ENCODE peak calls at places on chromosomes 16 and 17, in six cellular contexts. One of them, this sample, is unnamed. For H3K4me1, the result is how much of the 10 kb centered on the place peaks cover.

GRCh38 chr17:35713069-35713728 is 18.2 kb upstream of the RASL10B start:
- DNase-seq in A549: no peak
- DNase-seq in left ventricle myocardium inferior: no peak
- DNase-seq in MM.1S: peak
- DNase-seq in mesendoderm: peak
- DNase-seq in pancreas: no peak
- DNase-seq in this sample: no peak

GRCh38 chr17:59521465-59522126 is 43.8 kb upstream of the DHX40 start:
- DNase-seq in A549: peak
- DNase-seq in left ventricle myocardium inferior: peak
- DNase-seq in MM.1S: peak
- DNase-seq in mesendoderm: peak
- DNase-seq in pancreas: no peak
- DNase-seq in this sample: no peak

GRCh38 chr16:4071686-4072561 is 44.3 kb downstream of the ADCY9 start:
- DNase-seq in A549: no peak
- DNase-seq in left ventricle myocardium inferior: no peak
- DNase-seq in MM.1S: no peak
- DNase-seq in mesendoderm: no peak
- DNase-seq in pancreas: no peak
- DNase-seq in this sample: no peak

GRCh38 chr17:80986816-80987480 is 4.7 kb upstream of the CHMP6 start:
- DNase-seq in A549: no peak
- DNase-seq in left ventricle myocardium inferior: no peak
- DNase-seq in MM.1S: no peak
- DNase-seq in mesendoderm: no peak
- DNase-seq in pancreas: no peak
- DNase-seq in this sample: peak

GRCh38 chr17:40371261-40371929 is 6.9 kb upstream of the GJD3 start:
- DNase-seq in A549: peak
- DNase-seq in left ventricle myocardium inferior: no peak
- DNase-seq in MM.1S: no peak
- DNase-seq in mesendoderm: peak
- DNase-seq in pancreas: no peak
- DNase-seq in this sample: peak

GRCh38 chr17:9158545-9159452 is 137.5 kb downstream of the NTN1 start:
- DNase-seq in A549: no peak
- DNase-seq in left ventricle myocardium inferior: no peak
- DNase-seq in MM.1S: no peak
- DNase-seq in mesendoderm: no peak
- DNase-seq in pancreas: no peak
- DNase-seq in this sample: no peak

GRCh38 chr16:21263640-21264211 is 14.4 kb downstream of the CRYM start:
- DNase-seq in A549: peak
- DNase-seq in left ventricle myocardium inferior: no peak
- DNase-seq in MM.1S: peak
- DNase-seq in mesendoderm: peak
- DNase-seq in pancreas: no peak
- DNase-seq in this sample: no peak

GRCh38 chr17:32701860-32702259 is 175.1 kb downstream of the MYO1D start:
- DNase-seq in A549: no peak
- DNase-seq in left ventricle myocardium inferior: no peak
- DNase-seq in MM.1S: no peak
- DNase-seq in mesendoderm: no peak
- DNase-seq in pancreas: no peak
- DNase-seq in this sample: no peak

GRCh38 chr16:49068224-49068623 is 213.4 kb downstream of the CBLN1 start:
- DNase-seq in A549: no peak
- DNase-seq in left ventricle myocardium inferior: no peak
- DNase-seq in MM.1S: no peak
- DNase-seq in mesendoderm: no peak
- DNase-seq in pancreas: no peak
- DNase-seq in this sample: no peak

GRCh38 chr16:57533366-57533617 is 3.1 kb downstream of the CCDC102A start:
- DNase-seq in A549: no peak
- DNase-seq in left ventricle myocardium inferior: no peak
- DNase-seq in MM.1S: no peak
- DNase-seq in mesendoderm: no peak
- DNase-seq in pancreas: no peak
- DNase-seq in this sample: no peak

GRCh38 chr17:78341559-78342437 is 18.1 kb downstream of the SOCS3 start:
- DNase-seq in A549: peak
- DNase-seq in left ventricle myocardium inferior: peak
- DNase-seq in MM.1S: no peak
- DNase-seq in mesendoderm: peak
- DNase-seq in pancreas: peak
- DNase-seq in this sample: peak

GRCh38 chr17:46850688-46851028 is 725 bp upstream of the WNT9B start:
- DNase-seq in A549: no peak
- DNase-seq in left ventricle myocardium inferior: no peak
- DNase-seq in MM.1S: no peak
- DNase-seq in mesendoderm: no peak
- DNase-seq in pancreas: no peak
- DNase-seq in this sample: no peak

GRCh38 chr16:46911650-46912049 is 27.5 kb downstream of the GPT2 start:
- DNase-seq in A549: no peak
- DNase-seq in left ventricle myocardium inferior: no peak
- DNase-seq in MM.1S: no peak
- DNase-seq in mesendoderm: no peak
- DNase-seq in pancreas: no peak
- DNase-seq in this sample: no peak

GRCh38 chr16:77905356-77905920 is 116.9 kb upstream of the CLEC3A start:
- DNase-seq in A549: peak
- DNase-seq in left ventricle myocardium inferior: no peak
- DNase-seq in MM.1S: no peak
- DNase-seq in mesendoderm: no peak
- DNase-seq in pancreas: no peak
- DNase-seq in this sample: no peak

GRCh38 chr17:67478266-67479118 is 101.4 kb downstream of the PITPNC1 start:
- DNase-seq in A549: no peak
- DNase-seq in left ventricle myocardium inferior: no peak
- DNase-seq in MM.1S: no peak
- DNase-seq in mesendoderm: no peak
- DNase-seq in pancreas: no peak
- DNase-seq in this sample: no peak

GRCh38 chr17:15886804-15887203 is 58.1 kb upstream of the ADORA2B start:
- DNase-seq in A549: no peak
- DNase-seq in left ventricle myocardium inferior: peak
- DNase-seq in MM.1S: no peak
- DNase-seq in mesendoderm: no peak
- DNase-seq in pancreas: no peak
- DNase-seq in this sample: no peak

GRCh38 chr17:41627316-41628072 is 3.1 kb upstream of the KRT17 start:
- DNase-seq in A549: no peak
- DNase-seq in left ventricle myocardium inferior: no peak
- DNase-seq in MM.1S: no peak
- DNase-seq in mesendoderm: no peak
- DNase-seq in pancreas: no peak
- DNase-seq in this sample: peak

GRCh38 chr17:81534157-81535006 is 6.2 kb downstream of the FSCN2 start:
- DNase-seq in A549: no peak
- DNase-seq in left ventricle myocardium inferior: no peak
- DNase-seq in MM.1S: no peak
- DNase-seq in mesendoderm: no peak
- DNase-seq in pancreas: peak
- DNase-seq in this sample: no peak

GRCh38 chr17:66540131-66540781 is 237.8 kb downstream of the PRKCA start:
- DNase-seq in A549: no peak
- DNase-seq in left ventricle myocardium inferior: peak
- DNase-seq in MM.1S: no peak
- DNase-seq in mesendoderm: peak
- DNase-seq in pancreas: no peak
- DNase-seq in this sample: no peak

GRCh38 chr16:9125658-9126492 is 34.4 kb downstream of the HAPSTR1 start:
- DNase-seq in A549: no peak
- DNase-seq in left ventricle myocardium inferior: no peak
- DNase-seq in MM.1S: no peak
- DNase-seq in mesendoderm: no peak
- DNase-seq in pancreas: no peak
- DNase-seq in this sample: no peak

GRCh38 chr17:66747561-66748275 is 87.2 kb upstream of the CACNG5 start:
- DNase-seq in A549: no peak
- DNase-seq in left ventricle myocardium inferior: no peak
- DNase-seq in MM.1S: no peak
- DNase-seq in mesendoderm: no peak
- DNase-seq in pancreas: no peak
- DNase-seq in this sample: no peak

GRCh38 chr16:27083861-27084261 is 17.1 kb downstream of the C16orf82 start:
- DNase-seq in A549: no peak
- DNase-seq in left ventricle myocardium inferior: peak
- DNase-seq in MM.1S: no peak
- DNase-seq in mesendoderm: peak
- DNase-seq in pancreas: no peak
- DNase-seq in this sample: peak

GRCh38 chr17:77491921-77492445 is 351.2 kb downstream of the SEC14L1 start:
- DNase-seq in A549: no peak
- DNase-seq in left ventricle myocardium inferior: peak
- DNase-seq in MM.1S: peak
- DNase-seq in mesendoderm: no peak
- DNase-seq in pancreas: peak
- DNase-seq in this sample: peak

GRCh38 chr16:3035972-3036725 is 595 bp downstream of the BICDL2 start:
- DNase-seq in A549: no peak
- DNase-seq in left ventricle myocardium inferior: no peak
- DNase-seq in MM.1S: no peak
- DNase-seq in mesendoderm: no peak
- DNase-seq in pancreas: peak
- DNase-seq in this sample: peak

GRCh38 chr16:49959552-49960277 is 65.3 kb upstream of the CNEP1R1 start:
- DNase-seq in A549: no peak
- DNase-seq in left ventricle myocardium inferior: no peak
- DNase-seq in MM.1S: no peak
- DNase-seq in mesendoderm: no peak
- DNase-seq in pancreas: no peak
- DNase-seq in this sample: no peak

GRCh38 chr16:72400257-72401078 is 228.5 kb upstream of the PMFBP1 start:
- DNase-seq in A549: peak
- DNase-seq in left ventricle myocardium inferior: no peak
- DNase-seq in MM.1S: peak
- DNase-seq in mesendoderm: peak
- DNase-seq in pancreas: no peak
- DNase-seq in this sample: no peak

GRCh38 chr16:80993293-80993691 is 13.4 kb downstream of the CMC2 start:
- DNase-seq in A549: peak
- DNase-seq in left ventricle myocardium inferior: no peak
- DNase-seq in MM.1S: no peak
- DNase-seq in mesendoderm: peak
- DNase-seq in pancreas: no peak
- DNase-seq in this sample: no peak

GRCh38 chr16:57797526-57798266 is 4.6 kb downstream of the KIFC3 start:
- DNase-seq in A549: peak
- DNase-seq in left ventricle myocardium inferior: no peak
- DNase-seq in MM.1S: peak
- DNase-seq in mesendoderm: peak
- DNase-seq in pancreas: peak
- DNase-seq in this sample: peak

GRCh38 chr16:81394416-81394815 is 50.2 kb upstream of the CMIP start:
- DNase-seq in A549: no peak
- DNase-seq in left ventricle myocardium inferior: no peak
- DNase-seq in MM.1S: no peak
- DNase-seq in mesendoderm: no peak
- DNase-seq in pancreas: no peak
- DNase-seq in this sample: no peak

GRCh38 chr17:17778308-17779014 is 58.3 kb downstream of the SREBF1 start:
- DNase-seq in A549: no peak
- DNase-seq in left ventricle myocardium inferior: peak
- DNase-seq in MM.1S: no peak
- DNase-seq in mesendoderm: no peak
- DNase-seq in pancreas: no peak
- DNase-seq in this sample: no peak
- H3K4me1 ChIP-seq in A549: under half
- H3K4me1 ChIP-seq in left ventricle myocardium inferior: half or more
- H3K4me1 ChIP-seq in MM.1S: under half
- H3K4me1 ChIP-seq in mesendoderm: under half
- H3K4me1 ChIP-seq in pancreas: under half
- H3K4me1 ChIP-seq in this sample: under half

DNA sequence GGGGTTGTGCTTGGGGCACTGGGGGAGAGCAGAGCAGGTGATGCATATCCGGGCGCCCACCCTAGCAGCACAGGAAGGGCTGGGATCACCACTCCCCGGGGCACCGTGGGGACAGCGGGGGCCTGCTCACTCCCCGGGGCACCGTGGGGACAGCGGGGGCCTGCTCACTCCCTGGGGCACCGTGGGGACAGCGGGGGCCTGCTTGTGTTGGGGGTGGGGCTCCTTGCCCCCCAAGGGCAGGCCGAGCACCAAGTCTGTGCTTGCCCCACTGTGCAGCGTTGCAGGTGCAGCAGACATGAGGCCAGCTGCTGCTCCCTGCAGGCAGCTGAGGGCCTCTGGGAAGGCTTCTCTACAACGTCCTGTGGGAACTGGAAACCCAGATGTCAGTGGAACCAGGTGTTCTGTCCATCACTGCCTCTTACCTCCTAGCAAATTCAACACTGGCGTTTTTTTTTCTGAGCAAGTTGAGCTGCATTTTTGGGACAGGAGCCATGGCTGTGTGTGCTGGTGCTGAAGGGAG is 25.0 kb upstream of the ZNF750 start:
- DNase-seq in A549: no peak
- DNase-seq in left ventricle myocardium inferior: no peak
- DNase-seq in MM.1S: no peak
- DNase-seq in mesendoderm: no peak
- DNase-seq in pancreas: no peak
- DNase-seq in this sample: no peak
- H3K27ac ChIP-seq in A549: no peak
- H3K27ac ChIP-seq in left ventricle myocardium inferior: no peak
- H3K27ac ChIP-seq in MM.1S: peak
- H3K27ac ChIP-seq in mesendoderm: no peak
- H3K27ac ChIP-seq in pancreas: no peak
- H3K27ac ChIP-seq in this sample: no peak

GRCh38 chr16:11276143-11276879 is at the start of gene PRM2:
- DNase-seq in A549: no peak
- DNase-seq in left ventricle myocardium inferior: no peak
- DNase-seq in MM.1S: no peak
- DNase-seq in mesendoderm: no peak
- DNase-seq in pancreas: no peak
- DNase-seq in this sample: no peak

GRCh38 chr16:11273721-11274324 is 394 bp upstream of the PRM3 start:
- DNase-seq in A549: peak
- DNase-seq in left ventricle myocardium inferior: no peak
- DNase-seq in MM.1S: no peak
- DNase-seq in mesendoderm: peak
- DNase-seq in pancreas: no peak
- DNase-seq in this sample: no peak

GRCh38 chr16:11276880-11277593 is 757 bp upstream of the PRM2 start:
- DNase-seq in A549: no peak
- DNase-seq in left ventricle myocardium inferior: no peak
- DNase-seq in MM.1S: no peak
- DNase-seq in mesendoderm: no peak
- DNase-seq in pancreas: no peak
- DNase-seq in this sample: no peak

GRCh38 chr16:11272921-11273720 is at the start of gene PRM3:
- DNase-seq in A549: no peak
- DNase-seq in left ventricle myocardium inferior: no peak
- DNase-seq in MM.1S: no peak
- DNase-seq in mesendoderm: no peak
- DNase-seq in pancreas: no peak
- DNase-seq in this sample: no peak

GRCh38 chr16:11274964-11275363 is 1.3 kb downstream of the PRM2 start:
- DNase-seq in A549: no peak
- DNase-seq in left ventricle myocardium inferior: no peak
- DNase-seq in MM.1S: no peak
- DNase-seq in mesendoderm: no peak
- DNase-seq in pancreas: no peak
- DNase-seq in this sample: no peak
- H3K4me1 ChIP-seq in A549: under half
- H3K4me1 ChIP-seq in left ventricle myocardium inferior: under half
- H3K4me1 ChIP-seq in MM.1S: under half
- H3K4me1 ChIP-seq in mesendoderm: under half
- H3K4me1 ChIP-seq in pancreas: under half
- H3K4me1 ChIP-seq in this sample: under half

GRCh38 chr17:27540300-27541105 is 84.3 kb downstream of the KSR1 start:
- DNase-seq in A549: peak
- DNase-seq in left ventricle myocardium inferior: peak
- DNase-seq in MM.1S: no peak
- DNase-seq in mesendoderm: no peak
- DNase-seq in pancreas: peak
- DNase-seq in this sample: peak
- H3K27ac ChIP-seq in A549: peak
- H3K27ac ChIP-seq in left ventricle myocardium inferior: peak
- H3K27ac ChIP-seq in MM.1S: no peak
- H3K27ac ChIP-seq in mesendoderm: no peak
- H3K27ac ChIP-seq in pancreas: peak
- H3K27ac ChIP-seq in this sample: peak

This sample was measured in upper lobe of right lung.